ENCODE peak calls at places on chromosome 19, in seven cellular contexts. V, G, C, D, S, J and R are unnamed samples.

GRCh38 chr19:27909861-27910260 is 1303.1 kb downstream of the UQCRFS1 start:
- DNase-seq in V (no peak), G (no peak), C (no peak), D (no peak), S (no peak), J (no peak), R (no peak)

GRCh38 chr19:12834976-12835757 is 788 bp upstream of the RTBDN start:
- DNase-seq in V (no peak), G (no peak), C (peak), D (no peak), S (no peak), J (peak), R (peak)

GRCh38 chr19:45553464-45553863 is 31.1 kb downstream of the OPA3 start:
- DNase-seq in V (no peak), G (no peak), C (peak), D (no peak), S (peak), J (peak), R (peak)

GRCh38 chr19:51372649-51373504 is at the start of gene NKG7:
- DNase-seq in V (no peak), G (no peak), C (no peak), D (no peak), S (no peak), J (no peak), R (no peak)

GRCh38 chr19:44808463-44809371 is at the start of gene BCAM:
- DNase-seq in V (peak), G (peak), C (peak), D (peak), S (peak), J (peak), R (peak)

GRCh38 chr19:16919496-16919895 is 30.7 kb downstream of the F2RL3 start:
- DNase-seq in V (no peak), G (no peak), C (no peak), D (no peak), S (no peak), J (no peak), R (no peak)

GRCh38 chr19:55474269-55475265 is 1.9 kb upstream of the ZNF628 start:
- DNase-seq in V (no peak), G (no peak), C (peak), D (no peak), S (no peak), J (no peak), R (peak)

GRCh38 chr19:11963566-11964355 is 1.1 kb upstream of the ZNF763 start:
- DNase-seq in V (peak), G (peak), C (peak), D (peak), S (peak), J (peak), R (peak)

GRCh38 chr19:48341515-48342413 is 16.4 kb downstream of the EMP3 start:
- DNase-seq in V (no peak), G (no peak), C (no peak), D (no peak), S (no peak), J (no peak), R (no peak)

DNA sequence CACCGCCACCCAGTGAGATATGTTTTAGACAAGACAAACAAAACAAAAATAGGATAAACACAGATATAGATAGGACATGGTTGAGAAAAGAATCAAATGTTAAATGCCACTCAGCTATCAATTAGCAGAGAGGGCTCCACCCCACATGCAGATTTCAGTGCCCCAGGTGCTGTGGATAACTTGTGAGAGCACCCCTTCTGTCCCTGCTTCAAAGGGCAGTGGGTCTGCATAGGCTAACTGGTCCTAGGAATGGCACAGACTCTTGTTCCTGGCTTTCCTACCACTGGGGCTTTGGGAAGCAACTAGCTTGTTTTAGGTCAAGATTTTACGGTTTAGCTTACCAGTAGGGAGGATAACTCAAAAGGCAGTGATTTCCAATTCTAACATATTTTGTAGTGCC is 460.3 kb downstream of the TSHZ3 start:
- DNase-seq in V (no peak), G (no peak), C (peak), D (no peak), S (no peak), J (no peak), R (no peak)
- H4K8ac ChIP-seq in V (no peak), G (no peak), C (no peak), D (no peak), S (no peak), J (no peak), R (no peak)

GRCh38 chr19:46880440-46880839 is 19.6 kb downstream of the ARHGAP35 start:
- DNase-seq in V (no peak), G (peak), C (no peak), D (no peak), S (no peak), J (no peak), R (no peak)

GRCh38 chr19:46882034-46882433 is 21.2 kb downstream of the ARHGAP35 start:
- DNase-seq in V (no peak), G (no peak), C (no peak), D (no peak), S (no peak), J (no peak), R (no peak)

GRCh38 chr19:46881092-46881491 is 20.3 kb downstream of the ARHGAP35 start:
- DNase-seq in V (no peak), G (no peak), C (no peak), D (no peak), S (no peak), J (no peak), R (no peak)

GRCh38 chr19:46875657-46876056 is 14.9 kb downstream of the ARHGAP35 start:
- DNase-seq in V (no peak), G (no peak), C (no peak), D (no peak), S (peak), J (no peak), R (no peak)

GRCh38 chr19:46878613-46879375 is 18.0 kb downstream of the ARHGAP35 start:
- DNase-seq in V (no peak), G (peak), C (no peak), D (peak), S (no peak), J (no peak), R (no peak)
- H4K8ac ChIP-seq in V (no peak), G (no peak), C (no peak), D (no peak), S (no peak), J (no peak), R (no peak)

DNA sequence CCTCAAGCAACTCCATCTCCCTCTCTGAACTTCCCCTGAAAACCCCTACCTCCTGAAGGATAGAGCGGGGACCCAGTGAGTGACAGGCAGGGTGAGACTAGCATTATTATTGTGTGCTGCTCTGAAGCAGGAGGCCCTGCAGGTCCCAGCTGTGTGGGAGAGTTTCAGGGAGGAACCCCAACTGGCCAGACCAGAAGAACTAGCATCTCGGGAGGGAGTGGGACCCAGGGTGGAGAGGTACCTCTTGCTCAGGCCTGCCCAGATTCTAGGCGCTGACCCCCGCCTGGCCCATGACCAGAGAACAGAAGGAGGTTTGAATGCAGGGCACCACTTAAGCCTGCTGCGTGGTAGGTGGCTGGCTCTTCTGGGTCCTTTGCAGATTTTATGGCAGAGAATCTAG is 5.7 kb upstream of the LYPD3 start:
- DNase-seq in V (no peak), G (no peak), C (no peak), D (no peak), S (no peak), J (no peak), R (no peak)
- H4K8ac ChIP-seq in V (no peak), G (peak), C (no peak), D (no peak), S (no peak), J (no peak), R (no peak)

DNA sequence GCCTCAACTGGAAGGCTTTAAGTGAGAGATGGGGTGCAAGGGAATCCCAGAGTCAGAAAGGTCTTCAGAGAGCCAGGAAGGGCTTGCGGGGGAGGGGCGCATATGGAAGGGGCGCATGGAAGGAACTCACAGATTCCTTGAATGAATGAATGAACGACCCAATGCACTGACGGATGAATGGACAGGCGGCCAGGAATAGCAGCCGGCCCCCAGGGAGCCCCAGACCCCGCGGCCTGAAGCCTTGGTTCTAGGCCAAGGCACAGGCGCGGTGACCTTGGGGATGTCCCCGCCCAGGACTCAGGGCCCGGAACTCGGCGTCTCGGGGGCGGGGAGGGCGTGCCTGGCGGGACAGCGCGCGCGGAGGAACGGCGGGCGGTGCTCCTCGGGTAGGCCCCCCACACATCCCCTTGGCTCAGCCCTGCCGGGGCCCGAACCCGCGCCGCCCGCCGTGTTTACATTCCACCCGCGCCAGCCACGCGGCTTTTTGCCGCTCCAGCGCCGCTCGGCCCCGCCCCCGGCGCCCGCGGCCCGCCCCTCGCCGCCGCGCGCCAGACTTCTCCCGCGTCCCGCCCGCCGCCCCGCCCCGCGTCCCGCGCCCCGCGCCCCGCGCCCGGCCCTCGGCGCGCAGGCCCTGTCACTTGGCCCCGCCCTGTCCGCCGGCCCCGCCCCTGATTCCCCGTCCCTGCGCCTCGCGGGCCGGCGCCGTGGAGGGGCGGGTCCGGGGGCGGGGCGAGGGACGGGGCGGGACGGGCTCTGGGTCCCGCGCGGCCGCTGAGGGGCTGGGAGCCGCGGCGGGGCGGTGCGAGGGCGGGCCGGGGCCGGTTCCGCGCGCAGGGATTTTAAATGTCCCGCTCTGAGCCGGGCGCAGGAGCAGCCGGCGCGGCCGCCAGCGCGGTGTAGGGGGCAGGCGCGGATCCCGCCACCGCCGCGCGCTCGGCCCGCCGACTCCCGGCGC is at the start of gene CCNE1:
- DNase-seq in V (peak), G (peak), C (peak), D (peak), S (peak), J (peak), R (peak)
- H4K8ac ChIP-seq in V (no peak), G (peak), C (no peak), D (peak), S (peak), J (peak), R (peak)

GRCh38 chr19:40407714-40408600 is 5.2 kb downstream of the PRX start:
- DNase-seq in V (no peak), G (no peak), C (peak), D (no peak), S (no peak), J (no peak), R (no peak)

GRCh38 chr19:40400521-40400920 is 10.5 kb upstream of the HIPK4 start:
- DNase-seq in V (no peak), G (no peak), C (no peak), D (no peak), S (no peak), J (no peak), R (no peak)

GRCh38 chr19:40398417-40399056 is 8.6 kb upstream of the HIPK4 start:
- DNase-seq in V (peak), G (no peak), C (peak), D (no peak), S (peak), J (peak), R (peak)

GRCh38 chr19:40397568-40397906 is 7.6 kb upstream of the HIPK4 start:
- DNase-seq in V (no peak), G (no peak), C (no peak), D (no peak), S (no peak), J (no peak), R (no peak)

DNA sequence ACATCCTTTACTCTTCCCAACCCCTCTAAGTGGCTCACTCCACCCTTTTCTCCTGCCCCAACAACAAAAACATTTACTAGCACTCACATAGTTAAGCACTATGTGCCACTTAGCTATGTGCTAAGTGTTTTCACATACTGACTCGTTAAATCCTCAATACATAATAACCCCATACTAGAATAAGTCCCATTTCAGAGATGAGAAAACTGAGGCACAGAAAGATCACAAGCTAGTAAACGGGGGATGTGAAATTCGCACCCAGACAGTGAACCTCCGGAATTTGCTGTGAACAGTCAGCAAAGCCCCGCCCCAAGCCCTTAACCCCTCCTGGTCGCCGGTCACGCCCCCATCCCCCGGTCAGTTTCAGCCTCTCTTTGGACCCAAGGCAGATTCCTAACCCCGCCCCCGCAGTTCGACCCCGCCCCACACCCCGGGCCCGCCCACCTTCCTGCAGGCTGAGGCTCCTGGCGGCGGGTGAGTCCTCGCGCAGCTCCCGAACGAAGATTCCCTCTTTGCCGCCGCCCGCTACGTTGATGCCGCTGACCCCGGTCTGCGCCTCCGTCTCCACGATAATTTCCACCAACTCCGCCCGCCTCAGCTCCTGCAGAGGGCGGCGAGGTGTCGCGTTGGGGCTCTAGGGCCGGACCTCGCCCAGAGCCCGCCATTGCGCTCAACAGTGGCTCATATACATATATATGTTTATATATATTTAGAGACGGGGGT is 9.8 kb downstream of the PRX start:
- DNase-seq in V (peak), G (peak), C (peak), D (peak), S (peak), J (peak), R (peak)
- H4K8ac ChIP-seq in V (no peak), G (peak), C (no peak), D (peak), S (peak), J (peak), R (no peak)

GRCh38 chr19:13850910-13851753 is 25.8 kb upstream of the NANOS3 start:
- DNase-seq in V (no peak), G (peak), C (peak), D (peak), S (peak), J (no peak), R (peak)
- H4K8ac ChIP-seq in V (peak), G (peak), C (no peak), D (peak), S (peak), J (peak), R (no peak)

GRCh38 chr19:3570619-3571018 is 2.1 kb upstream of the HMG20B start:
- DNase-seq in V (no peak), G (no peak), C (no peak), D (no peak), S (no peak), J (no peak), R (no peak)

GRCh38 chr19:3572132-3572854 is 451 bp upstream of the HMG20B start:
- DNase-seq in V (peak), G (peak), C (peak), D (peak), S (peak), J (peak), R (peak)

GRCh38 chr19:3573162-3573857 is 566 bp downstream of the HMG20B start:
- DNase-seq in V (no peak), G (no peak), C (no peak), D (no peak), S (peak), J (peak), R (no peak)

GRCh38 chr19:3573858-3574637 is 1.3 kb downstream of the HMG20B start:
- DNase-seq in V (peak), G (peak), C (peak), D (peak), S (peak), J (peak), R (peak)

GRCh38 chr19:3572855-3573161 is at the start of gene HMG20B:
- DNase-seq in V (no peak), G (no peak), C (no peak), D (no peak), S (no peak), J (no peak), R (no peak)
- H4K8ac ChIP-seq in V (no peak), G (peak), C (no peak), D (peak), S (peak), J (no peak), R (no peak)

DNA sequence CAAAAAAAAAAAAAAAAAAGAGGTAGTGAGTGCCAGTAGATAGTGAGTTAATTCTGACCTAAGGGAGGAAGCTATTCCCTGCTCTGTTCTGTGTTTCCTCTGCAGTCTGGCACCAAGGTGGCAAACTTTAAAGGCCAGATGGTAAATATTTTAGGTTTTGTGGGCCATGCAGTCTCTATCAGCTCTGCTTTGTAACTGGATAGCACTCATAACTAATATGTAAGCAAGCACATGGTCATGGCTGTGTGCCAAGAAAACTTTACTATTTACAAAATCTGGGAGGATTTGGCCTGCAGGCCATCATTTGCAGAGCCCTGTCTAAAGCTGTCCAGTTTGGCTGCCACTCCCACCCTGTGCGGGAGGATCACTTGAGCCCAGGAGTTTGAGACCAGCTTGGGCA is 4.3 kb downstream of the PIN1 start:
- DNase-seq in V (no peak), G (peak), C (no peak), D (no peak), S (no peak), J (no peak), R (no peak)
- H4K8ac ChIP-seq in V (no peak), G (no peak), C (no peak), D (no peak), S (no peak), J (no peak), R (no peak)

GRCh38 chr19:54383330-54383729 is 18.6 kb upstream of the LAIR1 start:
- DNase-seq in V (no peak), G (no peak), C (no peak), D (no peak), S (peak), J (no peak), R (no peak)
- H4K8ac ChIP-seq in V (no peak), G (no peak), C (no peak), D (no peak), S (no peak), J (no peak), R (no peak)